ENCODE peak calls at places on chromosomes 4 and X, in ten cellular contexts. K, W, O, T, Z, G, S, V, A and F are unnamed samples.

GRCh38 chr4:172962564-172963353 is 205.9 kb upstream of the GALNT7 start:
- DNase-seq in S (no peak), W (no peak), T (peak), A (peak), Z (no peak), K (peak), G (no peak), V (peak), O (no peak), F (peak)

GRCh38 chr4:77776182-77777134 is 42.7 kb downstream of the CNOT6L start:
- DNase-seq in Z (no peak), T (no peak), K (peak), O (no peak), V (peak), S (no peak), G (no peak), W (no peak), A (peak), F (no peak)

GRCh38 chrX:2766921-2767320 is 15.1 kb downstream of the XG start:
- DNase-seq in V (no peak), O (no peak), W (no peak), Z (no peak), K (no peak), A (no peak), S (no peak), T (no peak), G (no peak), F (no peak)

GRCh38 chr4:148067307-148067916 is 335.5 kb downstream of the ARHGAP10 start:
- DNase-seq in S (no peak), Z (no peak), W (no peak), V (no peak), T (no peak), G (no peak), K (no peak), O (no peak), A (no peak), F (no peak)

GRCh38 chrX:115491766-115492165 is 69.2 kb upstream of the PLS3 start:
- DNase-seq in Z (no peak), T (no peak), K (no peak), G (no peak), O (no peak), W (no peak), A (no peak), S (no peak), V (no peak), F (no peak)

GRCh38 chrX:48971325-48972213 is at the start of gene KCND1:
- DNase-seq in G (peak), W (peak), A (peak), Z (no peak), S (peak), V (peak), O (peak), T (no peak), K (no peak), F (no peak)

GRCh38 chr4:53920116-53920515 is 144.3 kb downstream of the CHIC2 start:
- DNase-seq in K (no peak), O (peak), A (no peak), Z (no peak), W (no peak), G (no peak), S (no peak), T (peak), V (no peak), F (no peak)

GRCh38 chrX:102516314-102516936 is at the start of gene TMSB15A:
- DNase-seq in K (peak), G (peak), Z (no peak), O (peak), W (peak), S (peak), A (peak), T (peak), V (peak), F (peak)

GRCh38 chrX:9988762-9989161 is 21.6 kb downstream of the CLDN34 start:
- DNase-seq in S (no peak), V (no peak), W (no peak), A (no peak), Z (no peak), G (peak), K (no peak), O (no peak), T (no peak), F (no peak)

GRCh38 chrX:96791559-96791958 is 92.1 kb upstream of the RPA4 start:
- DNase-seq in Z (no peak), T (no peak), G (no peak), V (no peak), K (no peak), W (no peak), O (no peak), S (no peak), A (no peak), F (no peak)

GRCh38 chr4:88660446-88661294 is 37.0 kb downstream of the NAP1L5 start:
- DNase-seq in T (no peak), A (no peak), Z (no peak), G (no peak), W (no peak), K (no peak), S (no peak), O (no peak), V (peak), F (no peak)

GRCh38 chrX:4263005-4263404 is 549.6 kb upstream of the PRKX start:
- DNase-seq in W (no peak), K (peak), G (peak), V (no peak), A (peak), O (peak), S (no peak), Z (no peak), T (no peak), F (no peak)